ENCODE peak calls at places on chromosomes 12 and 14, in four cellular contexts. O, T, A and Z are unnamed samples.

GRCh38 chr14:100587763-100588411 is 670 bp upstream of the BEGAIN start:
- DNase-seq in T (no peak), A (no peak), O (no peak), Z (no peak)

GRCh38 chr12:45989277-45989856 is 1.0 kb downstream of the SCAF11 start:
- DNase-seq in O (peak; percentile 26), T (no peak), A (no peak), Z (peak; percentile 15)

GRCh38 chr12:11771895-11772502 is 122.5 kb downstream of the ETV6 start:
- DNase-seq in A (no peak), O (peak; percentile 69), T (no peak), Z (no peak)

GRCh38 chr14:68748691-68749090 is 44.2 kb downstream of the ZFP36L1 start:
- DNase-seq in O (no peak), T (no peak), A (no peak), Z (no peak)

GRCh38 chr12:5954661-5955060 is 9.6 kb upstream of the ANO2 start:
- DNase-seq in A (no peak), T (no peak), O (no peak), Z (no peak)

GRCh38 chr14:50417853-50418252 is 21.2 kb upstream of the CDKL1 start:
- DNase-seq in T (peak; percentile 56), A (no peak), O (peak; percentile 22), Z (no peak)

GRCh38 chr12:106353178-106353577 is 4.4 kb upstream of the POLR3B start:
- DNase-seq in T (no peak), O (no peak), A (no peak), Z (no peak)

GRCh38 chr12:89140580-89141236 is 211.6 kb downstream of the DUSP6 start:
- DNase-seq in T (no peak), A (no peak), O (peak; percentile 61), Z (no peak)

GRCh38 chr14:50447491-50447890 is 50.8 kb upstream of the CDKL1 start:
- DNase-seq in T (no peak), A (no peak), O (peak; percentile 21), Z (peak; percentile 38)

DNA sequence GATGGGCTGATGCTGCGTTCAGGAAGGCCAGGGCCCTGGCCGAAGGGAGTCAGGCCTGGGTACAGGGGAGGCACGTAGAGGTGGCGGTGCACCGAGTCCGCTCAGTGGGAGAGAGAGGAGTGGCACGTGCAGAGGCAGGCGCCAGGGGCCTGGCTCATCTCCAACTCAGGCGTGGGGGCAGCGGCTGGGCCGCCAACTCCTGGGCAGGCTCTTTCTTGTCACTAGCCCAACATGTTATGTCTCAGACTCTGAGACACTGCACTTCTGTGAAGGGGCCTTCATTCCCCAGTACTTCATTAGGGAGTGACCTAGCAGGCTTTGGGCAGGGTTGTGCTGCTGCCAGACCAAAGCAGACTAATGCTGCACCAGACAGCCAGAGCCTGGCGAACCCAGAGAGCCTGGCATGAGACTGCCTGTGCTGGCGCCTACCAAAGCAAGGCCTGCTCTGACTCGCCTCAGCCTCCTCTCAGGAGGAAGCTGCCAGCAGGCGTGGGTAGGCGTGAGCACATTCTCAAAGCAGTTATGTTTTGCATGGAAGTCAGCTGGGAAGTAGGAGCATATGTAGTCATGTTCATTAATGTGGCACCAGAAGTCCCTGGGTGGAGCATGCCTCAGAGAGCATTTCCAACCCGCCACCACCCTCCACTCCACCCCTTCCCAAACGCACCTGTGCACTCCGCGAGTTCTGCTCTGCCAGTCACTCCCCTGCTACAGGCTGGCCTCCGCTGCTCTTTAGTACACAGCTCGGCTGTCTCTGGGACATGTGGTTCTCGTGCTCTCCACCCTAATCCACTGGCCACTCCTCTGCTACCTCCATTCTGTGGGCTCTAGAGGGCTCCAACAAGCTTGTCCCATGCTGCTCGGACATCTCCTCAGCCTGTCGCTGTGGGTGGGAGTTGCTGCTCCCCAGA is 9.7 kb downstream of the CKB start:
- DNase-seq in O (peak; percentile 80), T (no peak), A (no peak), Z (no peak)
- TF ChIP-seq MAZ in O (no peak), T (no peak), A (no peak), Z (no peak)

DNA sequence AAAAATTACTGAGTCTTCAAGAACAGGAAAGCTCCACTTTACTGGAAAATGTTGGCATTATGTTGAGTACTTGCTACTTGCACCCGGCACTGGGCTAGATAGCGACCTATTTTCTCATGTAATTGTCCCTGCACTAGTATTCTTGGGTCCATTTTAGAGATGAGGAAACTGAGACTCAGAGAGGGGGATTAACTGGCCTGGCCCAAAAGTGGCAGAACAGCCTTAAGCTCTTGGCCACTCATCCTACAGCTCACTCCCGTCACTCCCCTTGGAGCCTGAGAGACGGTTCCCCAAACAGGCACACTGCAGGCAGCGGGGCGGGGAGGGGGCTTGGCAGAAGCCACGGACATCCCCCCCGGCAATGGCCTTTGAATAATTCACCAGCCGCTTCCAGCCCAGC is 113.9 kb downstream of the SCARB1 start:
- DNase-seq in A (no peak), O (no peak), T (no peak), Z (no peak)
- TF ChIP-seq MAZ in A (no peak), O (no peak), T (no peak), Z (no peak)

DNA sequence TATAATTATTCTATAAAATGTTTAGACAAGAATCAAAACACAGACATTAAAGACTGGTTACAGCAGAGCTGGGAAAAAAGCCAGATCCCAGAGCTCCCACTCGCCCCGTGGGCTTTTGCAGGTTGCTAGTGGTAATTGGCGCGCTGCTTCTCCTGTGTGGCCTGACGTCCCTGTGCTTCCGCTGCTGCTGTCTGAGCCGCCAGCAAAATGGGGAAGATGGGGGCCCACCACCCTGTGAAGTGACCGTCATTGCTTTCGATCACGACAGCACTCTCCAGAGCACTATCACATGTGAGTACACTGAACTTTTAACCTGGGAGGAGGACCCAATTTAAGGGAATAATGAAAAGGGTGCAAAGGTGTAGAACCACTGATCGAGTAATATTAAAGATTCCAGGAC is 7.5 kb downstream of the TMEM52B start:
- DNase-seq in A (no peak), O (no peak), T (no peak), Z (no peak)
- TF ChIP-seq MAZ in A (no peak), O (no peak), T (no peak), Z (no peak)

DNA sequence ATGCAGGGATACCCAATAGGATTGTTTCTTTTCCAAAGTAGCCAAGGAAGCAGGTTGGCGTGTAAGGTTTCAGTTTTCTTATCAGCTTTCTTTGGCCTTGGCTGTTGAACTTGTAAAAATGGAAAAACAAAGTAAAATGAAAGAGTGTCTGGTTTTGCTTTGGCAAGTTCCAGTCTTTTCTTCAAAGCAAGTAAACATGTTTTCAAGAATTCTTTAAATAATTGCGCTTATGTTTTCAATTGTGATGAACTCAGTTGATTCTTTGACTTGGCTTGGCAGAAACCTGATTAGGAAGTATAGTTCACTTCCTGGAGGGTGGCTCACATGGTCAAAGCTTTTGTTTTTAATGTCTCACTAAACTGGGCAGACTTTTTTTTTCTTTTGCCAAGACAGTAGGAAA is 112.2 kb upstream of the USP44 start:
- DNase-seq in A (no peak), O (no peak), T (peak; percentile 23), Z (no peak)
- TF ChIP-seq MAZ in A (no peak), O (no peak), T (no peak), Z (no peak)